ENCODE peak calls at places on chromosomes 3 and 15, in five cellular contexts. One of them, this sample, is unnamed.

GRCh38 chr3:111284485-111285187 is 213.0 kb downstream of the NECTIN3 start:
- DNase-seq in T-helper 2 cell: no peak
- DNase-seq in GM04504: no peak
- DNase-seq in stimulated activated CD8-positive, alpha-beta memory T cell treated with anti-CD3 and anti-CD28 coated beads, Interleukin-7, amount 100 ng/mL, for 4 hours: no peak
- DNase-seq in GM19239: no peak
- DNase-seq in this sample: no peak

GRCh38 chr15:34514251-34514760 is 69.1 kb downstream of the GOLGA8B start:
- DNase-seq in T-helper 2 cell: peak; percentile 37
- DNase-seq in GM04504: peak; percentile 15
- DNase-seq in stimulated activated CD8-positive, alpha-beta memory T cell treated with anti-CD3 and anti-CD28 coated beads, Interleukin-7, amount 100 ng/mL, for 4 hours: peak; percentile 17
- DNase-seq in GM19239: peak; percentile 13
- DNase-seq in this sample: peak; percentile 28

GRCh38 chr3:38364721-38365400 is 18.3 kb downstream of the XYLB start:
- DNase-seq in T-helper 2 cell: no peak
- DNase-seq in GM04504: no peak
- DNase-seq in stimulated activated CD8-positive, alpha-beta memory T cell treated with anti-CD3 and anti-CD28 coated beads, Interleukin-7, amount 100 ng/mL, for 4 hours: no peak
- DNase-seq in GM19239: no peak
- DNase-seq in this sample: no peak

GRCh38 chr3:197363553-197364409 is 65.4 kb upstream of the DLG1 start:
- DNase-seq in T-helper 2 cell: no peak
- DNase-seq in GM04504: no peak
- DNase-seq in stimulated activated CD8-positive, alpha-beta memory T cell treated with anti-CD3 and anti-CD28 coated beads, Interleukin-7, amount 100 ng/mL, for 4 hours: no peak
- DNase-seq in GM19239: no peak
- DNase-seq in this sample: no peak

GRCh38 chr3:167466961-167467360 is 6.9 kb downstream of the SERPINI2 start:
- DNase-seq in T-helper 2 cell: no peak
- DNase-seq in GM04504: no peak
- DNase-seq in stimulated activated CD8-positive, alpha-beta memory T cell treated with anti-CD3 and anti-CD28 coated beads, Interleukin-7, amount 100 ng/mL, for 4 hours: no peak
- DNase-seq in GM19239: no peak
- DNase-seq in this sample: no peak

GRCh38 chr3:4524423-4524769 is 31.2 kb downstream of the ITPR1 start:
- DNase-seq in T-helper 2 cell: no peak
- DNase-seq in GM04504: no peak
- DNase-seq in stimulated activated CD8-positive, alpha-beta memory T cell treated with anti-CD3 and anti-CD28 coated beads, Interleukin-7, amount 100 ng/mL, for 4 hours: no peak
- DNase-seq in GM19239: no peak
- DNase-seq in this sample: peak; percentile 42

GRCh38 chr15:85865070-85865684 is 70.5 kb upstream of the KLHL25 start:
- DNase-seq in T-helper 2 cell: no peak
- DNase-seq in GM04504: no peak
- DNase-seq in stimulated activated CD8-positive, alpha-beta memory T cell treated with anti-CD3 and anti-CD28 coated beads, Interleukin-7, amount 100 ng/mL, for 4 hours: no peak
- DNase-seq in GM19239: peak; percentile 12
- DNase-seq in this sample: no peak

GRCh38 chr3:45084361-45084760 is 58.3 kb downstream of the CLEC3B start:
- DNase-seq in T-helper 2 cell: no peak
- DNase-seq in GM04504: no peak
- DNase-seq in stimulated activated CD8-positive, alpha-beta memory T cell treated with anti-CD3 and anti-CD28 coated beads, Interleukin-7, amount 100 ng/mL, for 4 hours: no peak
- DNase-seq in GM19239: no peak
- DNase-seq in this sample: no peak

GRCh38 chr3:40073310-40074007 is 236.0 kb upstream of the EIF1B start:
- DNase-seq in T-helper 2 cell: no peak
- DNase-seq in GM04504: no peak
- DNase-seq in stimulated activated CD8-positive, alpha-beta memory T cell treated with anti-CD3 and anti-CD28 coated beads, Interleukin-7, amount 100 ng/mL, for 4 hours: no peak
- DNase-seq in GM19239: no peak
- DNase-seq in this sample: no peak

GRCh38 chr3:124985358-124985757 is 50.8 kb upstream of the MUC13 start:
- DNase-seq in T-helper 2 cell: no peak
- DNase-seq in GM04504: peak; percentile 73
- DNase-seq in stimulated activated CD8-positive, alpha-beta memory T cell treated with anti-CD3 and anti-CD28 coated beads, Interleukin-7, amount 100 ng/mL, for 4 hours: no peak
- DNase-seq in GM19239: no peak
- DNase-seq in this sample: no peak

GRCh38 chr3:72628065-72628464 is 220.2 kb downstream of the SHQ1 start:
- DNase-seq in T-helper 2 cell: no peak
- DNase-seq in GM04504: no peak
- DNase-seq in stimulated activated CD8-positive, alpha-beta memory T cell treated with anti-CD3 and anti-CD28 coated beads, Interleukin-7, amount 100 ng/mL, for 4 hours: no peak
- DNase-seq in GM19239: no peak
- DNase-seq in this sample: no peak

GRCh38 chr3:122365073-122365472 is 18.0 kb downstream of the MIX23 start:
- DNase-seq in T-helper 2 cell: peak; percentile 61
- DNase-seq in GM04504: no peak
- DNase-seq in stimulated activated CD8-positive, alpha-beta memory T cell treated with anti-CD3 and anti-CD28 coated beads, Interleukin-7, amount 100 ng/mL, for 4 hours: no peak
- DNase-seq in GM19239: no peak
- DNase-seq in this sample: no peak

This sample was measured in left colon.